ENCODE peak calls at places on chromosome 5, in seven cellular contexts. P is body of pancreas; E is GM23338; I is fibroblast of lung; X is mammary epithelial cell; C is psoas muscle; O is CD8-positive, alpha-beta T cell. D is an unnamed sample. For H3K27me3, H3K36me3 and H3K4me1, the result is how much of the 10 kb centered on the place peaks cover.

GRCh38 chr5:151925396-151925750 is 722 bp upstream of the GLRA1 start:
- DNase-seq in E (peak), C (no peak), X (no peak), O (no peak), I (no peak), P (no peak), D (no peak)

GRCh38 chr5:177483994-177484901 is 10.8 kb upstream of the DBN1 start:
- DNase-seq in O (no peak), C (no peak), X (no peak), P (no peak), I (no peak), E (no peak), D (no peak)

GRCh38 chr5:139808481-139809330 is 13.1 kb downstream of the PSD2 start:
- DNase-seq in I (peak), P (no peak), O (no peak), X (no peak), E (peak), C (no peak), D (peak)

GRCh38 chr5:90557391-90557790 is 1.2 kb upstream of the ADGRV1 start:
- DNase-seq in I (no peak), C (no peak), X (no peak), O (no peak), P (no peak), E (peak), D (no peak)

GRCh38 chr5:132267166-132267739 is 9.8 kb downstream of the PDLIM4 start:
- DNase-seq in C (no peak), O (peak), P (no peak), X (no peak), E (no peak), I (no peak), D (no peak)

GRCh38 chr5:140561753-140562523 is 2.5 kb downstream of the APBB3 start:
- DNase-seq in X (no peak), C (no peak), P (no peak), I (no peak), E (no peak), O (no peak), D (no peak)

GRCh38 chr5:157739388-157740045 is 4.0 kb upstream of the LSM11 start:
- DNase-seq in O (no peak), X (no peak), E (no peak), C (no peak), P (no peak), I (no peak), D (no peak)

GRCh38 chr5:138103321-138103637 is 19.4 kb downstream of the WNT8A start:
- DNase-seq in X (no peak), I (no peak), O (no peak), P (no peak), C (no peak), E (peak), D (no peak)

GRCh38 chr5:160209917-160210316 is 19.4 kb upstream of the FABP6 start:
- DNase-seq in I (no peak), E (no peak), P (no peak), O (no peak), C (no peak), X (peak), D (no peak)

GRCh38 chr5:61679562-61679961 is 347.5 kb downstream of the ZSWIM6 start:
- DNase-seq in X (no peak), I (no peak), E (peak), O (no peak), C (no peak), P (no peak), D (no peak)

GRCh38 chr5:10555134-10555733 is 8.6 kb upstream of the ANKRD33B start:
- DNase-seq in X (peak), O (no peak), C (no peak), P (no peak), I (peak), E (no peak), D (no peak)

GRCh38 chr5:180744253-180744652 is 4.4 kb upstream of the OR2Y1 start:
- DNase-seq in P (no peak), X (no peak), E (no peak), O (no peak), I (no peak), C (no peak), D (no peak)

GRCh38 chr5:180739271-180739670 is 587 bp downstream of the OR2Y1 start:
- DNase-seq in C (no peak), I (peak), E (no peak), O (no peak), P (no peak), X (peak), D (no peak)

GRCh38 chr5:180739958-180740357 is at the start of gene OR2Y1:
- DNase-seq in E (no peak), O (no peak), X (no peak), I (no peak), C (no peak), P (no peak), D (no peak)

DNA sequence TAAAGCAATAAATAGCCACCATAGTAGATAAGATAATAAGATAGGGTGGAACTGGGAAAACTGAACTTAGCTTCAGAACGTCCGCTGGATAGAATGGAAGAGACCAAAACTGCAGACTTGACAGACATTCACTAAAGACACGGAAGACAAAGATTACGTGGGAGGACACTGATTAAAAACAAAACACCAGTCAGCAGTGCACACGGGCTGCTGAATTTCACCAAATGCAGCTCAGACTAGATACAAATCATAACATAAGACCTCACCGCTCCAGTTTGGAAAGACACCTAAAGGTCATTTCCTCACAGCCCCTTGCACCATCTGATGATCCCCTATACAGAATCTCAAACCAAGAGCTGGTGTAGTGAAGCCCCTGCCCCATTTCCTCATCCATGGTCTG is 2.9 kb upstream of the OR2Y1 start:
- DNase-seq in C (no peak), I (no peak), X (no peak), O (no peak), P (no peak), E (no peak), D (no peak)
- H3K27me3 ChIP-seq in C (under half), I (under half), X (under half), O (under half), P (under half), E (under half), D (under half)

GRCh38 chr5:42715791-42716190 is 40.8 kb upstream of the CCDC152 start:
- DNase-seq in C (no peak), I (peak), O (no peak), E (no peak), X (no peak), P (no peak), D (no peak)

GRCh38 chr5:42719034-42719433 is 37.6 kb upstream of the CCDC152 start:
- DNase-seq in I (no peak), X (no peak), E (no peak), C (no peak), O (no peak), P (no peak), D (no peak)

GRCh38 chr5:42718591-42718990 is 38.0 kb upstream of the CCDC152 start:
- DNase-seq in E (no peak), I (peak), O (no peak), P (no peak), X (peak), C (no peak), D (no peak)

GRCh38 chr5:42721484-42721883 is 35.1 kb upstream of the CCDC152 start:
- DNase-seq in O (no peak), X (no peak), E (no peak), C (no peak), I (peak), P (no peak), D (no peak)

GRCh38 chr5:42720242-42720641 is 36.4 kb upstream of the CCDC152 start:
- DNase-seq in C (no peak), E (no peak), I (no peak), O (no peak), X (no peak), P (no peak), D (no peak)
- H3K36me3 ChIP-seq in C (under half), E (under half), I (under half), O (under half), X (under half), P (under half), D (under half)

GRCh38 chr5:318931-319601 is 2.4 kb upstream of the AHRR start:
- DNase-seq in C (no peak), E (no peak), X (no peak), O (no peak), I (no peak), P (no peak), D (no peak)
- H3K4me1 ChIP-seq in C (under half), E (under half), X (under half), O (under half), I (under half), P (under half), D (under half)

DNA sequence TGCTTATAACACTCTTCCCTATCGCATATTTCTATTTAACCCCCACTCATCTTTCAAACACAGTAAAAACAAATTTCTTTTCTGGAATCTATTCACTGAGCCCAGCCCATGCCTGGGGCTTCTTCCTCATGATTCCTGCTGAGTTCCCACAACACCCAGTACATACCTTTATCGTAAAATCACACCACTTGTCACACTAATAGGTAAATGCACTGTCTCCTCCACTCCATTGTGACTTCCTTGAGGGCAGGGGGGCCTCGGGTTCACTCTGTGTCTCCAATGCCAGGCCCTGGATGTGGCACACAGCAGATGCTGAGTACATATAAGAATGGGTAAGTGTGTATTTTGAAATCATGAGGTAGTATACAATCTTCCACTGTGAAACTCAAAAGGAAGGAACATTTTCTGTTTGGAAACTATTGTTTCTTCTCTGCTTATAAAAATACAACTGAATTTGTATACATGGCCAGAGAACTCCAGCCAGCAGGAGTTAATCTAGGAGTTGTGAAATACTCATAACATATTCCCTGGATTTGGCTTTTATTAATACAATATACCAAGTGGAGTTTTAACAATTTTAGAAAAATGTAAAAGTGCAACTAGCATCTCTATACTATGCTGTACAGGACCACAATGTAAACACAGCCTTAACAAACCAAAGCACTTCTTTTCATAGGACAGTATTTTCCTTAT is 7.2 kb downstream of the PLK2 start:
- DNase-seq in C (no peak), E (no peak), O (no peak), P (no peak), I (no peak), X (no peak), D (no peak)
- H3K27me3 ChIP-seq in C (under half), E (under half), O (under half), P (under half), I (under half), X (under half), D (under half)

DNA sequence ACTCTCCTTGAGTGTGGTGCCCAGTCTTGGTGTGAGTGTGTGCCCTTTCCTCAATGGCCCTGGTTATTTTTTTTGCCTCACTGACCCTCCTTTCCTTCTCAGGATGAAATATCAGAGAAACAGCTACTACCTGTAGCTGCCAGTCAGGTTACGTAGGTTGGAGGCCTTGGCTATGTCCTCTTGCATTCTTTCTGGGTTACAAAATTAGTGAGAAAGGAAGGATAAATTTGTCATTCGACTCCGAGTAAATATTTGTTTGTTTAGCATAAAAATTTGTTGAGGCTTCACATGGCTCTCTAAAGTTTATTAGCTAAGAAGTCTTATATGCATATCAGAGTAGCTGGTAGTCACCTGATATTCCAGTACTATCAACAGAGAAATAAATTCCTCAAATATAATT is 15.4 kb downstream of the MACIR start:
- DNase-seq in O (no peak), C (no peak), I (no peak), P (no peak), E (peak), X (no peak), D (no peak)
- H3K36me3 ChIP-seq in O (under half), C (under half), I (under half), P (under half), E (under half), X (under half), D (under half)